ENCODE peak calls at places on chromosome 19, in six cellular contexts. G is GM06990; Q is astrocyte; L is effector CD4-positive, alpha-beta T cell; P is left colon; J is NCI-H1417. H is an unnamed sample.

GRCh38 chr19:30479231-30479630 is 107.0 kb downstream of the ZNF536 start:
- DNase-seq in J (no peak), G (no peak), L (no peak), Q (no peak), P (no peak), H (no peak)

GRCh38 chr19:50516456-50516855 is 2.7 kb upstream of the ASPDH start:
- DNase-seq in J (no peak), P (no peak), G (no peak), Q (no peak), L (no peak), H (no peak)

GRCh38 chr19:15297416-15298224 is 34.7 kb downstream of the BRD4 start:
- DNase-seq in J (peak), P (no peak), Q (peak), G (no peak), L (no peak), H (no peak)

GRCh38 chr19:45972081-45972943 is 1.4 kb downstream of the NOVA2 start:
- DNase-seq in L (no peak), G (no peak), P (no peak), J (no peak), Q (no peak), H (no peak)

GRCh38 chr19:56085571-56086275 is 35.4 kb downstream of the ZNF787 start:
- DNase-seq in L (no peak), G (no peak), P (no peak), J (no peak), Q (no peak), H (no peak)

GRCh38 chr19:43798546-43799409 is 3.5 kb downstream of the LYPD5 start:
- DNase-seq in Q (no peak), P (peak), J (no peak), G (peak), L (peak), H (no peak)

GRCh38 chr19:53333071-53333465 is 481 bp upstream of the ZNF845 start:
- DNase-seq in J (no peak), P (peak), G (no peak), Q (no peak), L (peak), H (no peak)

GRCh38 chr19:13289295-13289694 is 139.1 kb downstream of the IER2 start:
- DNase-seq in P (no peak), L (no peak), J (no peak), Q (no peak), G (no peak), H (no peak)

GRCh38 chr19:4455742-4456565 is 1.6 kb downstream of the UBXN6 start:
- DNase-seq in G (no peak), J (no peak), Q (peak), L (no peak), P (no peak), H (no peak)

GRCh38 chr19:40403262-40403984 is 9.8 kb downstream of the PRX start:
- DNase-seq in G (peak), Q (peak), J (peak), P (peak), L (peak), H (peak)

GRCh38 chr19:38679839-38680238 is 32.4 kb downstream of the ACTN4 start:
- DNase-seq in L (no peak), P (no peak), J (no peak), Q (peak), G (no peak), H (no peak)

GRCh38 chr19:48391100-48392005 is at the start of gene KDELR1:
- DNase-seq in L (peak), P (peak), G (peak), J (peak), Q (peak), H (peak)

GRCh38 chr19:10353793-10354391 is 14.5 kb upstream of the ICAM3 start:
- DNase-seq in P (no peak), G (peak), Q (no peak), L (no peak), J (peak), H (no peak)

GRCh38 chr19:56764296-56764695 is 76.2 kb downstream of the PEG3 start:
- DNase-seq in Q (no peak), L (no peak), P (no peak), G (no peak), J (no peak), H (no peak)

GRCh38 chr19:4795400-4795799 is 3.9 kb downstream of the FEM1A start:
- DNase-seq in L (no peak), J (no peak), Q (peak), G (no peak), P (no peak), H (no peak)

GRCh38 chr19:29676586-29676985 is 11.3 kb downstream of the PLEKHF1 start:
- DNase-seq in L (no peak), Q (no peak), P (no peak), G (no peak), J (no peak), H (no peak)

GRCh38 chr19:50300814-50301606 is 28.2 kb downstream of the KCNC3 start:
- DNase-seq in J (no peak), P (no peak), Q (peak), G (peak), L (no peak), H (no peak)

GRCh38 chr19:14198384-14199376 is 7.3 kb downstream of the ADGRL1 start:
- DNase-seq in L (no peak), Q (no peak), J (no peak), G (no peak), P (no peak), H (no peak)

GRCh38 chr19:51141181-51141580 is 920 bp upstream of the SIGLEC7 start:
- DNase-seq in P (no peak), G (no peak), L (no peak), J (no peak), Q (no peak), H (no peak)

GRCh38 chr19:20664917-20665781 is 3.8 kb upstream of the ZNF626 start:
- DNase-seq in J (no peak), Q (peak), L (no peak), P (no peak), G (no peak), H (no peak)

GRCh38 chr19:24064175-24064574 is 22.8 kb upstream of the ZNF254 start:
- DNase-seq in G (no peak), L (no peak), Q (no peak), P (no peak), J (no peak), H (no peak)

GRCh38 chr19:43105496-43105895 is 23.0 kb upstream of the PSG2 start:
- DNase-seq in L (no peak), G (no peak), J (no peak), Q (peak), P (no peak), H (no peak)

GRCh38 chr19:50413096-50413495 is 5.6 kb upstream of the SPIB start:
- DNase-seq in J (no peak), L (no peak), G (no peak), P (no peak), Q (no peak), H (no peak)

GRCh38 chr19:9836021-9836420 is 903 bp downstream of the PIN1 start:
- DNase-seq in J (peak), G (no peak), Q (no peak), P (no peak), L (no peak), H (no peak)

GRCh38 chr19:8831832-8832131 is 322 bp downstream of the ZNF558 start:
- DNase-seq in J (no peak), L (no peak), G (no peak), Q (no peak), P (peak), H (peak)

GRCh38 chr19:8147579-8147978 is 1.8 kb downstream of the FBN3 start:
- DNase-seq in Q (no peak), P (no peak), L (no peak), J (peak), G (no peak), H (no peak)